ENCODE peak calls at places on chromosome 10, in nine cellular contexts. D is kidney epithelial cell; K is psoas muscle; C is sigmoid colon; P is CD8-positive, alpha-beta T cell; A is lower leg skin; S is IMR-90; W is RWPE2; L is esophagus squamous epithelium. J is an unnamed sample.

GRCh38 chr10:102776779-102777417 is 33.1 kb downstream of the WBP1L start:
- DNase-seq in D (peak; percentile 98), K (peak; percentile 92), C (peak; percentile 98), P (no peak), A (peak; percentile 89), S (peak; percentile 98), W (peak; percentile 90), L (no peak), J (peak; percentile 85)

GRCh38 chr10:122822973-122823690 is 22.5 kb downstream of the CUZD1 start:
- DNase-seq in D (no peak), K (no peak), C (no peak), P (no peak), A (no peak), S (no peak), W (no peak), L (no peak), J (no peak)

GRCh38 chr10:16562891-16563290 is 41.2 kb upstream of the C1QL3 start:
- DNase-seq in D (no peak), K (no peak), C (no peak), P (no peak), A (no peak), S (no peak), W (no peak), L (no peak), J (no peak)

GRCh38 chr10:24254180-24254579 is 45.2 kb downstream of the KIAA1217 start:
- DNase-seq in D (no peak), K (peak; percentile 72), C (no peak), P (no peak), A (no peak), S (peak; percentile 40), W (no peak), L (no peak), J (no peak)

GRCh38 chr10:61845196-61845949 is 56.1 kb upstream of the ARID5B start:
- DNase-seq in D (no peak), K (no peak), C (no peak), P (no peak), A (no peak), S (no peak), W (no peak), L (no peak), J (no peak)

GRCh38 chr10:132185601-132186487 is 904 bp upstream of the DPYSL4 start:
- DNase-seq in D (no peak), K (no peak), C (no peak), P (peak; percentile 28), A (no peak), S (peak; percentile 12), W (no peak), L (no peak), J (no peak)

GRCh38 chr10:71546220-71546619 is 149.5 kb downstream of the CDH23 start:
- DNase-seq in D (no peak), K (no peak), C (no peak), P (no peak), A (no peak), S (no peak), W (no peak), L (no peak), J (no peak)

GRCh38 chr10:99364125-99364524 is 35.0 kb downstream of the CNNM1 start:
- DNase-seq in D (no peak), K (no peak), C (no peak), P (no peak), A (no peak), S (peak; percentile 79), W (no peak), L (no peak), J (peak; percentile 50)

GRCh38 chr10:20877986-20878979 is 18.8 kb downstream of the NEBL start:
- DNase-seq in D (peak; percentile 25), K (no peak), C (no peak), P (no peak), A (no peak), S (no peak), W (no peak), L (no peak), J (no peak)

GRCh38 chr10:121405549-121405948 is 192.7 kb downstream of the FGFR2 start:
- DNase-seq in D (no peak), K (no peak), C (no peak), P (no peak), A (no peak), S (no peak), W (no peak), L (no peak), J (no peak)

GRCh38 chr10:9243861-9244515 is 1189.5 kb downstream of the GATA3 start:
- DNase-seq in D (no peak), K (no peak), C (no peak), P (no peak), A (no peak), S (no peak), W (no peak), L (no peak), J (no peak)

DNA sequence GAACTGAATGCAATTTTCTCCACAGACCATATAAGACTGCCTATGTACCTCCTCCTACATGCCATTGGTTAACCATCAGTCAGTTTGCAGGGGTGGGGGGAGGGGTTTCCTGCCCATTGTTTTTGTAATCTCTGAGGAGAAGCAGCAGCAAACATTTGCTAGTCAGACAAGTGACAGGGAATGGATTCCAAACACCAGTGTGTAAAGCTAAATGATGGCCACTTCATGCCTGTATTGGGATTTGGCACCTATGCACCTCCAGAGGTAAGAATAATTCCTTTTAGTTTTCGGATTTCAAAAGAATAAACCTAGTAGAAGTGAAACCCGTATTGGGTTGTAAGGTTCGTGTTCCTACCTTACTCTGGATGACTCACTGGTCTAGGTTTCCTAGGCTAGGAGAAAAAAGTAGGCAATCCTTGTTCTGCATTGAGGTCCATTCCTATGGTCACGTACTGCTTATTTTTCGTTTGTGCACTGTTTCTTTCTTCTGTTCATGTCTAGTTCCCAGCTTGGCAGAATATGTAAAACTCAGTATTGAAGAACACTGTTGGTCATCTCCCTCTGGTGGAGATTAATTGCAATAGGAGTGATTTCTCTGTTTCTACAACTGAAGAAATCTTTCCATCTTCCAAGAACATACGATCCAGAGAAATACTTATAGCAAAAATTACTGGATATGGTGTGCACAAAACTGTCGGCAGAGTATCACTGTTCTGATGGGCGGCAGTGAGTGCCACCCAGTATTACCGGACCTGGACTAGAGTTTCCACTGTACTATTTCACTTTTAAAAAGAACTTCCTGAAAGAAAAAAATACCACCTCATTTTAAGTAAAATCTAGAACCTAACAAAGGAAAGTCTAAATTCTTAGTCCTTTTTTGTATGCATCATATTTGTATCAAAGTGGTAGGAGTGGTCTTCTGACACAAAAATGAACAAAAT is at the start of gene AKR1C3:
- DNase-seq in D (no peak), K (no peak), C (no peak), P (no peak), A (no peak), S (peak; percentile 65), W (no peak), L (no peak), J (peak; percentile 50)
- TF ChIP-seq CTCF in D (peak; percentile 51), K (peak; percentile 73), C (peak; percentile 84), P (peak; percentile 48), A (no peak), S (peak; percentile 63), W (peak; percentile 74), L (peak; percentile 65), J (peak; percentile 67)

GRCh38 chr10:92303096-92303495 is 12.1 kb downstream of the MARCHF5 start:
- DNase-seq in D (no peak), K (no peak), C (no peak), P (no peak), A (no peak), S (no peak), W (no peak), L (no peak), J (no peak)

GRCh38 chr10:92298487-92298886 is 7.5 kb downstream of the MARCHF5 start:
- DNase-seq in D (no peak), K (peak; percentile 61), C (no peak), P (no peak), A (no peak), S (no peak), W (no peak), L (no peak), J (no peak)

GRCh38 chr10:92305133-92306072 is 14.4 kb downstream of the MARCHF5 start:
- DNase-seq in D (no peak), K (no peak), C (no peak), P (no peak), A (no peak), S (no peak), W (no peak), L (no peak), J (no peak)

GRCh38 chr10:92309273-92309672 is 18.3 kb downstream of the MARCHF5 start:
- DNase-seq in D (no peak), K (no peak), C (no peak), P (no peak), A (no peak), S (no peak), W (no peak), L (no peak), J (no peak)

GRCh38 chr10:92304061-92304460 is 13.1 kb downstream of the MARCHF5 start:
- DNase-seq in D (no peak), K (no peak), C (no peak), P (no peak), A (no peak), S (no peak), W (no peak), L (no peak), J (no peak)
- H3K4me3 ChIP-seq in D (no peak overlapping the region), K (no peak overlapping the region), C (no peak overlapping the region), P (no peak overlapping the region), A (no peak overlapping the region), S (no peak overlapping the region), W (no peak overlapping the region), L (no peak overlapping the region), J (no peak overlapping the region)

DNA sequence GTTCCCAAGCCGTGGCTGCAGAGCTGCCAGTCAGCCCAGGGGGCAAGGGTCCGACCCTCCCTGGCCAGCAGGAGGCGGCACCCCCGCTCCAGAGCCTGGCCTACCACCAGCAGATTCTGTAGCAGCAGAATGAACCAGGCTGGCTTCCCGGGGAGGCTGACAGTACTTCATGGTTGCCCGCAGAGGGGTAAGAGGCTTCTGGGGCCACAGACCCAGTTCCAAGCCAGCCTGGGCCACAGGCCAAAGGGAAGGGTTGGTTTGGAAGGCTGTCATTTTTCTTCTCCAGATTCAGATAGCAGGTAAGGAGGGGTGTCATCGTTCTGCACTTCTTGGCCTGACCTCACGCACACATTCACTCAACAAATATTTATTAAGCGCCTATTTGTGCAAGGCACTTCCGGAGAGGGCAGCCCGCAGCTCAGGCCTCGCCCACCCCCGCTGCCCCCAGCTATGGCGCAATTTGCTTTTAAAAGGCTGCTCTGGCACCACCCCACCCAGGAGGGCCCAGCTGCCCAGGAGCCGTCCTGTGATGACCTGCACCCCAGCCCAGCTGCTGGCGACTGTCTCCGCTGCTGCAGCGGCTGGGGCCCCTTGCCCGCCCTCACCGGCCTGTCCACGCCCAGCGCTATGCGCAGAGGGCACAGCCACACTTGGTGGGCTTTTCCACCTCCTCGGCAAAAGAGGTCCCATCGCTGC is 168.5 kb downstream of the LCOR start:
- DNase-seq in D (no peak), K (no peak), C (no peak), P (no peak), A (no peak), S (no peak), W (no peak), L (no peak), J (no peak)
- TF ChIP-seq CTCF in D (no peak), K (no peak), C (no peak), P (no peak), A (no peak), S (no peak), W (no peak), L (no peak), J (no peak)

DNA sequence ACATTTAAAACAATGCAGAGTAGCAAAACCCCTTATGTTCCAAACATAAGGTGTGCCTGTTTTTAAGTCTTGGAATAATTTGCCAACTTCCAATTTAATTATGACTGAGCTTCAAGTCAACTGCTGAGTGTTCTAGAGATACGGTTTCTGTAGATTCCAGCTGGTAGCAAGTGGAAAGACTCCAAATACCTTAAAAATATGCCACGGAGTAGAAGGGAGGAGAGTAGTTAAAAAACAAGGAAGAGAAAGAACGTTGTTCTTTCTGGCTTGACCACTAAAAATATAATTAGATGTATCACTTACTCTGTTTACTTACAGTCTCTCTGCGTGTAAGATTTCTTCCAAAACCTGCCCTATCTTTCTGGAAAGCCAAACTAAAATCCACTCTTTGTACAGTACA is 24.5 kb upstream of the ABLIM1 start:
- DNase-seq in D (no peak), K (no peak), C (no peak), P (no peak), A (no peak), S (no peak), W (no peak), L (no peak), J (no peak)
- H3K4me3 ChIP-seq in D (no peak overlapping the region), K (peak overlapping the region; percentile 57), C (no peak overlapping the region), P (no peak overlapping the region), A (no peak overlapping the region), S (no peak overlapping the region), W (no peak overlapping the region), L (no peak overlapping the region), J (no peak overlapping the region)